ENCODE peak calls at places on chromosomes 3 and 15, in eight cellular contexts. B is body of pancreas, L is foreskin fibroblast, S is WERI-Rb-1, M is putamen, X is NCI-H510A, D is ELR, A is pancreas. K is an unnamed sample.

GRCh38 chr3:130644600-130645232 is 101.9 kb downstream of the PIK3R4 start:
- DNase-seq in B (no peak), L (no peak), S (no peak), M (no peak), X (no peak), D (no peak), A (no peak), K (no peak)

GRCh38 chr3:187012609-187013051 is 82.3 kb downstream of the ST6GAL1 start:
- DNase-seq in B (no peak), L (no peak), S (no peak), M (no peak), X (no peak), D (peak), A (no peak), K (no peak)

GRCh38 chr3:197709135-197709534 is 27.6 kb downstream of the RUBCN start:
- DNase-seq in B (no peak), L (no peak), S (no peak), M (no peak), X (no peak), D (no peak), A (no peak), K (no peak)

GRCh38 chr3:29521751-29522150 is 240.9 kb downstream of the RBMS3 start:
- DNase-seq in B (no peak), L (no peak), S (no peak), M (no peak), X (no peak), D (no peak), A (no peak), K (no peak)

GRCh38 chr15:89074402-89075012 is 13.7 kb upstream of the ABHD2 start:
- DNase-seq in B (no peak), L (no peak), S (no peak), M (no peak), X (no peak), D (no peak), A (no peak), K (no peak)

GRCh38 chr3:53354945-53355498 is 7.7 kb upstream of the DCP1A start:
- DNase-seq in B (no peak), L (no peak), S (no peak), M (no peak), X (no peak), D (peak), A (no peak), K (no peak)

GRCh38 chr3:88283242-88283592 is 133.5 kb downstream of the C3orf38 start:
- DNase-seq in B (no peak), L (no peak), S (no peak), M (no peak), X (no peak), D (no peak), A (no peak), K (no peak)

GRCh38 chr15:61657461-61657860 is 402.8 kb downstream of the VPS13C start:
- DNase-seq in B (no peak), L (no peak), S (no peak), M (no peak), X (no peak), D (no peak), A (no peak), K (no peak)

GRCh38 chr3:38968403-38968802 is 83.3 kb downstream of the SCN11A start:
- DNase-seq in B (no peak), L (no peak), S (no peak), M (no peak), X (no peak), D (no peak), A (no peak), K (no peak)

GRCh38 chr15:42091753-42092665 is 2.4 kb downstream of the PLA2G4D start:
- DNase-seq in B (no peak), L (no peak), S (no peak), M (no peak), X (no peak), D (peak), A (no peak), K (peak)

GRCh38 chr3:107599755-107600122 is 77.0 kb downstream of the BBX start:
- DNase-seq in B (no peak), L (no peak), S (no peak), M (no peak), X (no peak), D (no peak), A (no peak), K (no peak)

GRCh38 chr3:111070772-111071256 is 802 bp upstream of the NECTIN3 start:
- DNase-seq in B (no peak), L (no peak), S (no peak), M (peak), X (peak), D (no peak), A (no peak), K (no peak)

GRCh38 chr15:22903961-22904534 is 65.6 kb downstream of the NIPA2 start:
- DNase-seq in B (peak), L (no peak), S (no peak), M (no peak), X (peak), D (no peak), A (peak), K (no peak)

GRCh38 chr3:138774529-138775253 is 60.0 kb downstream of the PIK3CB start:
- DNase-seq in B (peak), L (peak), S (no peak), M (peak), X (peak), D (peak), A (peak), K (peak)

GRCh38 chr3:99842826-99843589 is 25.3 kb downstream of the CMSS1 start:
- DNase-seq in B (no peak), L (peak), S (no peak), M (peak), X (no peak), D (peak), A (no peak), K (no peak)

GRCh38 chr15:70104227-70104626 is 6.5 kb upstream of the TLE3 start:
- DNase-seq in B (no peak), L (no peak), S (no peak), M (no peak), X (no peak), D (no peak), A (no peak), K (no peak)

GRCh38 chr15:90530250-90531051 is 728 bp downstream of the CRTC3 start:
- DNase-seq in B (peak), L (peak), S (peak), M (peak), X (no peak), D (peak), A (peak), K (peak)

GRCh38 chr3:195114786-195115597 is 156.0 kb downstream of the XXYLT1 start:
- DNase-seq in B (no peak), L (no peak), S (no peak), M (no peak), X (no peak), D (no peak), A (no peak), K (no peak)

GRCh38 chr3:47444103-47444502 is 31.6 kb downstream of the SCAP start:
- DNase-seq in B (no peak), L (no peak), S (no peak), M (no peak), X (no peak), D (no peak), A (no peak), K (no peak)

GRCh38 chr3:164113406-164114332 is 964.6 kb downstream of the SI start:
- DNase-seq in B (no peak), L (no peak), S (no peak), M (no peak), X (no peak), D (no peak), A (no peak), K (no peak)

GRCh38 chr15:81194723-81195122 is 2.0 kb upstream of the IL16 start:
- DNase-seq in B (no peak), L (no peak), S (no peak), M (no peak), X (peak), D (no peak), A (no peak), K (no peak)

GRCh38 chr3:50139308-50139707 is 15.8 kb upstream of the SEMA3F start:
- DNase-seq in B (no peak), L (no peak), S (no peak), M (no peak), X (no peak), D (no peak), A (no peak), K (no peak)

GRCh38 chr15:79283252-79284048 is 928 bp downstream of the ANKRD34C start:
- DNase-seq in B (peak), L (peak), S (no peak), M (peak), X (peak), D (peak), A (peak), K (peak)

GRCh38 chr15:47968593-47968992 is 152.2 kb upstream of the SLC24A5 start:
- DNase-seq in B (no peak), L (no peak), S (no peak), M (no peak), X (no peak), D (no peak), A (no peak), K (no peak)

GRCh38 chr3:130759692-130760338 is 13.2 kb upstream of the PIK3R4 start:
- DNase-seq in B (peak), L (peak), S (peak), M (peak), X (peak), D (peak), A (peak), K (peak)

GRCh38 chr3:129694228-129694627 is 87.8 kb upstream of the PLXND1 start:
- DNase-seq in B (no peak), L (no peak), S (no peak), M (no peak), X (no peak), D (no peak), A (no peak), K (peak)

GRCh38 chr3:180199396-180199795 is 162.7 kb upstream of the PEX5L start:
- DNase-seq in B (no peak), L (no peak), S (peak), M (no peak), X (no peak), D (no peak), A (no peak), K (no peak)

GRCh38 chr15:64596701-64597468 is 136.5 kb downstream of the ZNF609 start:
- DNase-seq in B (peak), L (peak), S (peak), M (peak), X (peak), D (peak), A (no peak), K (no peak)

GRCh38 chr3:45670995-45671394 is 18.2 kb upstream of the SACM1L start:
- DNase-seq in B (no peak), L (peak), S (no peak), M (no peak), X (no peak), D (no peak), A (no peak), K (no peak)

GRCh38 chr3:58666683-58667082 is at the start of gene FAM3D:
- DNase-seq in B (no peak), L (no peak), S (no peak), M (no peak), X (no peak), D (peak), A (no peak), K (no peak)

GRCh38 chr3:125594581-125595011 is 701 bp downstream of the OSBPL11 start:
- DNase-seq in B (peak), L (peak), S (peak), M (no peak), X (no peak), D (peak), A (peak), K (peak)

GRCh38 chr3:177337548-177338331 is 140.5 kb upstream of the TBL1XR1 start:
- DNase-seq in B (no peak), L (peak), S (no peak), M (no peak), X (no peak), D (peak), A (no peak), K (no peak)

GRCh38 chr3:109132801-109133473 is 3.6 kb upstream of the C3orf85 start:
- DNase-seq in B (peak), L (no peak), S (no peak), M (no peak), X (no peak), D (peak), A (no peak), K (no peak)

GRCh38 chr15:25240461-25241021 is 198.3 kb downstream of the UBE3A start:
- DNase-seq in B (peak), L (no peak), S (no peak), M (no peak), X (no peak), D (no peak), A (no peak), K (no peak)

GRCh38 chr3:150544040-150544439 is 2.3 kb downstream of the SERP1 start:
- DNase-seq in B (no peak), L (peak), S (no peak), M (no peak), X (no peak), D (peak), A (no peak), K (no peak)

GRCh38 chr3:12994357-12994606 is 78.9 kb downstream of the IQSEC1 start:
- DNase-seq in B (peak), L (no peak), S (no peak), M (no peak), X (no peak), D (peak), A (peak), K (no peak)

GRCh38 chr3:145550522-145550921 is 610.5 kb downstream of the PLOD2 start:
- DNase-seq in B (no peak), L (no peak), S (no peak), M (no peak), X (no peak), D (no peak), A (no peak), K (no peak)

K was measured in PC-9.